ENCODE peak calls at places on chromosome 13, in five cellular contexts. Z, R, M, U and T are unnamed samples.

GRCh38 chr13:74774252-74774651 is 640.0 kb upstream of the KLF12 start:
- DNase-seq in Z (no peak), U (no peak), R (no peak), M (no peak), T (no peak)

GRCh38 chr13:62119739-62120700 is 704.4 kb upstream of the PCDH20 start:
- DNase-seq in U (no peak), R (no peak), M (no peak), Z (peak), T (peak)

GRCh38 chr13:52882803-52883202 is 34.4 kb upstream of the PCDH8 start:
- DNase-seq in M (no peak), Z (no peak), U (no peak), R (no peak), T (no peak)

GRCh38 chr13:80952158-80952557 is 611.2 kb upstream of the SPRY2 start:
- DNase-seq in Z (no peak), R (no peak), M (no peak), U (no peak), T (no peak)

GRCh38 chr13:113935523-113935922 is 38.4 kb downstream of the C13orf46 start:
- DNase-seq in U (no peak), M (no peak), Z (no peak), R (no peak), T (no peak)

GRCh38 chr13:44273991-44274810 is 99.4 kb upstream of the SERP2 start:
- DNase-seq in M (no peak), U (no peak), Z (no peak), R (no peak), T (peak)

GRCh38 chr13:54029226-54029625 is 1000.6 kb downstream of the OLFM4 start:
- DNase-seq in R (no peak), M (no peak), U (peak), Z (peak), T (no peak)

GRCh38 chr13:110361365-110361911 is 54.4 kb downstream of the COL4A2 start:
- DNase-seq in U (peak), Z (no peak), M (no peak), R (no peak), T (peak)

GRCh38 chr13:114142640-114143490 is 10.4 kb upstream of the RASA3 start:
- DNase-seq in M (peak), R (peak), Z (no peak), U (no peak), T (no peak)

GRCh38 chr13:73754241-73754640 is 380.0 kb downstream of the KLF12 start:
- DNase-seq in U (no peak), Z (peak), R (no peak), M (no peak), T (no peak)

GRCh38 chr13:94198666-94199065 is 280.8 kb downstream of the DCT start:
- DNase-seq in Z (no peak), M (no peak), U (no peak), R (no peak), T (no peak)

GRCh38 chr13:30920162-30920561 is 12.3 kb upstream of the TEX26 start:
- DNase-seq in R (no peak), M (no peak), Z (no peak), U (no peak), T (no peak)

GRCh38 chr13:106098778-106099177 is 436.7 kb downstream of the EFNB2 start:
- DNase-seq in U (no peak), M (no peak), Z (no peak), R (no peak), T (no peak)

GRCh38 chr13:31956944-31957644 is 74.5 kb upstream of the FRY start:
- DNase-seq in M (no peak), R (no peak), U (no peak), Z (no peak), T (no peak)